ENCODE peak calls at places on chromosome 7, in seven cellular contexts. G is psoas muscle, A is esophagus squamous epithelium, N is gastrocnemius medialis, D is heart right ventricle, Y is astrocyte, T is mammary epithelial cell. H is an unnamed sample. For H3K4me1 and H3K36me3, the result is how much of the 10 kb centered on the place peaks cover.

GRCh38 chr7:84536256-84536870 is 341.8 kb upstream of the SEMA3A start:
- DNase-seq in G (no peak), A (no peak), N (no peak), D (no peak), Y (no peak), T (no peak), H (no peak)

GRCh38 chr7:158458716-158459282 is 128.8 kb downstream of the PTPRN2 start:
- DNase-seq in G (no peak), A (no peak), N (no peak), D (no peak), Y (no peak), T (no peak), H (no peak)

GRCh38 chr7:107694395-107694794 is 33.8 kb downstream of the SLC26A4 start:
- DNase-seq in G (no peak), A (no peak), N (no peak), D (peak), Y (peak), T (peak), H (no peak)

GRCh38 chr7:140005754-140006503 is 56.8 kb downstream of the PARP12 start:
- DNase-seq in G (no peak), A (no peak), N (no peak), D (no peak), Y (no peak), T (no peak), H (peak)

GRCh38 chr7:141265668-141266067 is 191.8 kb downstream of the TMEM178B start:
- DNase-seq in G (no peak), A (no peak), N (no peak), D (no peak), Y (no peak), T (no peak), H (no peak)

GRCh38 chr7:155785536-155785935 is 26.7 kb downstream of the SHH start:
- DNase-seq in G (no peak), A (no peak), N (no peak), D (no peak), Y (peak), T (no peak), H (no peak)

GRCh38 chr7:95874541-95875265 is 102.3 kb downstream of the DYNC1I1 start:
- DNase-seq in G (no peak), A (no peak), N (no peak), D (no peak), Y (no peak), T (no peak), H (no peak)

GRCh38 chr7:50634378-50634777 is 69.2 kb upstream of the DDC start:
- DNase-seq in G (no peak), A (no peak), N (no peak), D (no peak), Y (no peak), T (no peak), H (no peak)

GRCh38 chr7:156558198-156558597 is 82.4 kb upstream of the RNF32 start:
- DNase-seq in G (no peak), A (no peak), N (no peak), D (no peak), Y (peak), T (peak), H (no peak)

GRCh38 chr7:98360221-98361124 is 40.4 kb downstream of the BAIAP2L1 start:
- DNase-seq in G (no peak), A (no peak), N (no peak), D (no peak), Y (no peak), T (no peak), H (peak)

GRCh38 chr7:86643478-86644281 is at the start of gene GRM3:
- DNase-seq in G (no peak), A (no peak), N (no peak), D (no peak), Y (no peak), T (no peak), H (no peak)

GRCh38 chr7:8433477-8434289 is at the start of gene NXPH1:
- DNase-seq in G (no peak), A (no peak), N (no peak), D (no peak), Y (no peak), T (no peak), H (peak)

GRCh38 chr7:95915731-95916130 is 143.4 kb downstream of the DYNC1I1 start:
- DNase-seq in G (no peak), A (no peak), N (no peak), D (no peak), Y (no peak), T (no peak), H (no peak)

GRCh38 chr7:55387062-55387965 is 22.2 kb downstream of the LANCL2 start:
- DNase-seq in G (no peak), A (no peak), N (no peak), D (no peak), Y (no peak), T (peak), H (no peak)

GRCh38 chr7:54877683-54878082 is 118.7 kb upstream of the SEC61G start:
- DNase-seq in G (no peak), A (no peak), N (no peak), D (no peak), Y (no peak), T (peak), H (no peak)

GRCh38 chr7:51592822-51593221 is 276.2 kb upstream of the COBL start:
- DNase-seq in G (no peak), A (no peak), N (no peak), D (no peak), Y (no peak), T (no peak), H (no peak)

GRCh38 chr7:30406664-30407425 is 71.7 kb downstream of the NOD1 start:
- DNase-seq in G (peak), A (no peak), N (peak), D (no peak), Y (peak), T (peak), H (no peak)
- H3K4me1 ChIP-seq in G (under half), A (under half), N (under half), D (under half), Y (under half), T (under half), H (under half)

GRCh38 chr7:16693601-16694318 is 47.8 kb downstream of the BZW2 start:
- DNase-seq in G (no peak), A (no peak), N (no peak), D (no peak), Y (no peak), T (no peak), H (no peak)
- H3K36me3 ChIP-seq in G (under half), A (under half), N (half or more), D (under half), Y (under half), T (under half), H (under half)

GRCh38 chr7:116341222-116341907 is 131.0 kb downstream of the TES start:
- DNase-seq in G (no peak), A (no peak), N (no peak), D (no peak), Y (no peak), T (no peak), H (no peak)
- TF ChIP-seq CTCF in G (peak), A (peak), N (peak), D (peak), Y (no peak), T (peak), H (peak)

DNA sequence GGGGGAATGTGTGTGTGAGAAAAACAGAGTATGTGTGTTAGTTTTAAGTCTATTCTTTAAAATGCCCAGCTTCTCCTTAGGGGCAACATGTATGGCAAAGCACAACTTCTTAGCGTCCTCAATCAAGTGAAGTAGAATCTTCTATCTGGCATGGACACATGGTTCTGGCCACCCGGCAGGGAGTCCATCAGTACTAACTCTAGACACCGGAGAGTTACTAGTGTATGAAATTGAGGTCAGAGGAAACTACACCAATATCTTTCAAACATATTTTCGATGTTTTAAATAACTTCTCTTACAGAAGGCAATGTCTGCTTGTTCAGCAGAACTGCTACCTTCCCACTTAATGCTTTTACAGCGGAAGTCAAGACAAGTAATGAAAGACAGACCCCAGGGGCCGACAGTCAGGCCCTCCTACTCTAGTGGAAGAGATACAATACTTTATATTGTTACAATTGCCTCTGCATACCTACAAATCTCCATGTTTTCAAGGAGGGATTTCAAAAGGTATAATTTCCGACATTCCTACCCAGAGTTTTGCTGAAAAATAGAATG is 89.8 kb downstream of the RNF216 start:
- DNase-seq in G (no peak), A (no peak), N (no peak), D (no peak), Y (no peak), T (no peak), H (no peak)
- H3K4me1 ChIP-seq in G (half or more), A (half or more), N (half or more), D (half or more), Y (half or more), T (half or more), H (half or more)

GRCh38 chr7:16450366-16450765 is 15.2 kb downstream of the SOSTDC1 start:
- DNase-seq in G (no peak), A (no peak), N (no peak), D (no peak), Y (no peak), T (no peak), H (no peak)

GRCh38 chr7:16446508-16446907 is 19.0 kb downstream of the SOSTDC1 start:
- DNase-seq in G (no peak), A (no peak), N (no peak), D (no peak), Y (no peak), T (no peak), H (no peak)

DNA sequence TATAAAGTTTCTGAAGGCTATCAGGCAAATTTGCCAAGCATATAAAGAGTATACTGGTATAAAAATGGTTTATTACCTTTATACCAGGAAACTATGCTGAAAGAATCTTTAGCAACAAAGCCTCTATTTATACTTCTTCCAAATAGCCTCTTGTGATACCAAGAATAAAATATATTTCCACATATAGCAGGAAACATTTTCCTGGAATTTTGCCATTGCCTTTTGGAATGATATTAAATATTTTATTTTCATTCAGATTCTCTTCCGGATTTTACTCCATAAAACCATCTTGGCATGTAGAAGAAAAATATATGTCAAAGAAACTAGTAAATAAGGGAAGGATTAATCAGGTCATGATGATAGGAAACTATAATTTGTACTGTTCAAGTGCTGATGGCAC is 17.7 kb downstream of the SOSTDC1 start:
- DNase-seq in G (no peak), A (no peak), N (no peak), D (no peak), Y (no peak), T (no peak), H (no peak)
- H3K36me3 ChIP-seq in G (under half), A (under half), N (under half), D (under half), Y (under half), T (under half), H (under half)

GRCh38 chr7:23529262-23529859 is 2.4 kb downstream of the TRA2A start:
- DNase-seq in G (no peak), A (no peak), N (no peak), D (no peak), Y (no peak), T (no peak), H (no peak)

GRCh38 chr7:23530901-23531793 is 634 bp downstream of the TRA2A start:
- DNase-seq in G (peak), A (no peak), N (peak), D (peak), Y (peak), T (peak), H (peak)

GRCh38 chr7:23531794-23532489 is at the start of gene TRA2A:
- DNase-seq in G (peak), A (peak), N (peak), D (peak), Y (peak), T (peak), H (peak)

GRCh38 chr7:23533160-23533559 is 1.4 kb upstream of the TRA2A start:
- DNase-seq in G (no peak), A (no peak), N (no peak), D (no peak), Y (no peak), T (no peak), H (no peak)

DNA sequence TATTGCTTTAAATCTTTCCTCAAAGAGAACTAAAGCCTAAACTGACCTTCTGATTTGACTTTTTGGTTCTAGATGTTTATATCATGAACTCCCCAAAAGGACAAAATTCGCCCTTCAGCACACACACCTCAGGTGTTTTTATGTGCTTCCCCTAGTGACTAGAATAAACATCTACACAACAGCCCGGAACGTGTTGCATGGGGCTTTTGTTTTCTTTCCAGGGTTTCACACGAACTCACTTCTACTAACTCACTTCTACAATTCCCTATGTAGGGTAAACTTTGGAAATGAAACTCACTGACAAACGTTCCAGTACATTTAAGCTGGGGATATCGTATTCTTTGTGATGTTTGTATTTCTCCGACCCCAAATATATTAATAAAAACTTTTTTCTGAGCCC is 1.4 kb downstream of the TRA2A start:
- DNase-seq in G (no peak), A (no peak), N (no peak), D (no peak), Y (peak), T (peak), H (no peak)
- TF ChIP-seq CTCF in G (no peak), A (no peak), N (no peak), D (no peak), Y (peak), T (no peak), H (no peak)

GRCh38 chr7:43058271-43059066 is 54.0 kb upstream of the HECW1 start:
- DNase-seq in G (no peak), A (no peak), N (no peak), D (no peak), Y (no peak), T (no peak), H (no peak)

GRCh38 chr7:43053968-43054367 is 58.5 kb upstream of the HECW1 start:
- DNase-seq in G (no peak), A (no peak), N (no peak), D (no peak), Y (no peak), T (no peak), H (no peak)

GRCh38 chr7:43057151-43057550 is 55.3 kb upstream of the HECW1 start:
- DNase-seq in G (no peak), A (no peak), N (no peak), D (no peak), Y (no peak), T (no peak), H (no peak)
- H3K4me1 ChIP-seq in G (under half), A (under half), N (under half), D (under half), Y (under half), T (under half), H (under half)

GRCh38 chr7:20650782-20651181 is 35.3 kb downstream of the ABCB5 start:
- DNase-seq in G (no peak), A (no peak), N (no peak), D (no peak), Y (no peak), T (no peak), H (no peak)

GRCh38 chr7:20647908-20648776 is 32.7 kb downstream of the ABCB5 start:
- DNase-seq in G (no peak), A (no peak), N (no peak), D (no peak), Y (peak), T (peak), H (peak)

GRCh38 chr7:20653636-20654035 is 38.2 kb downstream of the ABCB5 start:
- DNase-seq in G (no peak), A (no peak), N (no peak), D (no peak), Y (no peak), T (peak), H (no peak)

GRCh38 chr7:20647051-20647450 is 31.6 kb downstream of the ABCB5 start:
- DNase-seq in G (no peak), A (no peak), N (no peak), D (no peak), Y (peak), T (no peak), H (no peak)

GRCh38 chr7:20651960-20652544 is 36.6 kb downstream of the ABCB5 start:
- DNase-seq in G (no peak), A (no peak), N (no peak), D (no peak), Y (peak), T (no peak), H (no peak)
- H3K36me3 ChIP-seq in G (under half), A (under half), N (under half), D (under half), Y (under half), T (under half), H (under half)